ENCODE peak calls at places on chromosome 9, in four cellular contexts. C is IMR-90, U is H1, L is H9. S is an unnamed sample.

GRCh38 chr9:20684865-20685696 is 1.0 kb downstream of the FOCAD start:
- DNase-seq in C (peak), U (no peak), L (no peak), S (no peak)

GRCh38 chr9:103990311-103990710 is 103.8 kb upstream of the SMC2 start:
- DNase-seq in C (no peak), U (no peak), L (no peak), S (no peak)

GRCh38 chr9:89756891-89757537 is 152.2 kb downstream of the GADD45G start:
- DNase-seq in C (no peak), U (no peak), L (no peak), S (no peak)

GRCh38 chr9:73152953-73153352 is 1.3 kb downstream of the ANXA1 start:
- DNase-seq in C (no peak), U (no peak), L (no peak), S (no peak)

GRCh38 chr9:82532504-82532903 is 530.4 kb downstream of the RASEF start:
- DNase-seq in C (peak), U (no peak), L (no peak), S (no peak)

GRCh38 chr9:92342825-92343488 is 17.2 kb downstream of the CENPP start:
- DNase-seq in C (peak), U (no peak), L (no peak), S (no peak)

GRCh38 chr9:16262467-16263261 is 607.8 kb downstream of the BNC2 start:
- DNase-seq in C (peak), U (no peak), L (no peak), S (peak)

GRCh38 chr9:75148551-75148950 is 60.2 kb downstream of the OSTF1 start:
- DNase-seq in C (peak), U (no peak), L (no peak), S (no peak)

GRCh38 chr9:79134654-79135053 is 437.1 kb upstream of the TLE4 start:
- DNase-seq in C (peak), U (peak), L (peak), S (peak)

GRCh38 chr9:77846957-77847574 is 184.5 kb downstream of the GNAQ start:
- DNase-seq in C (peak), U (no peak), L (no peak), S (no peak)

GRCh38 chr9:80550181-80550580 is 978.4 kb downstream of the TLE4 start:
- DNase-seq in C (no peak), U (no peak), L (no peak), S (no peak)

GRCh38 chr9:135120249-135120648 is 32.8 kb downstream of the OLFM1 start:
- DNase-seq in C (no peak), U (no peak), L (no peak), S (no peak)

GRCh38 chr9:20070336-20070735 is 281.5 kb upstream of the SLC24A2 start:
- DNase-seq in C (no peak), U (no peak), L (no peak), S (no peak)

GRCh38 chr9:111399772-111400563 is 69.9 kb upstream of the OR2K2 start:
- DNase-seq in C (peak), U (peak), L (peak), S (peak)

GRCh38 chr9:32304495-32304894 is 79.9 kb upstream of the ACO1 start:
- DNase-seq in C (no peak), U (no peak), L (no peak), S (no peak)

GRCh38 chr9:111945216-111945615 is 48.6 kb downstream of the UGCG start:
- DNase-seq in C (peak), U (no peak), L (no peak), S (no peak)

GRCh38 chr9:101569736-101570501 is 24.9 kb downstream of the PPP3R2 start:
- DNase-seq in C (no peak), U (no peak), L (no peak), S (no peak)

GRCh38 chr9:114908104-114908621 is 22.2 kb downstream of the TNFSF8 start:
- DNase-seq in C (peak), U (no peak), L (peak), S (peak)

GRCh38 chr9:86892576-86892975 is 54.7 kb downstream of the GAS1 start:
- DNase-seq in C (peak), U (no peak), L (no peak), S (peak)

GRCh38 chr9:137167752-137168574 is 1.9 kb downstream of the LRRC26 start:
- DNase-seq in C (no peak), U (peak), L (peak), S (no peak)

GRCh38 chr9:112868956-112869594 is 21.6 kb downstream of the SLC46A2 start:
- DNase-seq in C (no peak), U (no peak), L (no peak), S (no peak)

GRCh38 chr9:2299156-2299842 is 284.2 kb downstream of the SMARCA2 start:
- DNase-seq in C (no peak), U (peak), L (no peak), S (no peak)

GRCh38 chr9:98128316-98128715 is 9.3 kb upstream of the TRIM14 start:
- DNase-seq in C (no peak), U (no peak), L (no peak), S (no peak)

GRCh38 chr9:87089963-87090362 is 142.7 kb upstream of the GAS1 start:
- DNase-seq in C (no peak), U (no peak), L (no peak), S (no peak)

GRCh38 chr9:109910616-109911568 is 130.9 kb downstream of the PALM2AKAP2 start:
- DNase-seq in C (peak), U (no peak), L (no peak), S (no peak)

GRCh38 chr9:95206143-95206542 is 111.4 kb downstream of the FANCC start:
- DNase-seq in C (peak), U (no peak), L (no peak), S (no peak)

GRCh38 chr9:123059472-123060220 is 26.2 kb downstream of the GPR21 start:
- DNase-seq in C (no peak), U (no peak), L (no peak), S (no peak)

GRCh38 chr9:27726244-27727141 is 153.2 kb upstream of the C9orf72 start:
- DNase-seq in C (peak), U (peak), L (peak), S (peak)

GRCh38 chr9:130143974-130144373 is 28.2 kb upstream of the NCS1 start:
- DNase-seq in C (peak), U (no peak), L (no peak), S (no peak)

GRCh38 chr9:89525673-89526374 is 27.9 kb upstream of the SEMA4D start:
- DNase-seq in C (no peak), U (no peak), L (no peak), S (no peak)

GRCh38 chr9:27645166-27645840 is 72.0 kb upstream of the C9orf72 start:
- DNase-seq in C (no peak), U (no peak), L (no peak), S (peak)

GRCh38 chr9:37902131-37902530 is 1.8 kb downstream of the SLC25A51 start:
- DNase-seq in C (no peak), U (no peak), L (no peak), S (no peak)

GRCh38 chr9:128553695-128554094 is 1.3 kb downstream of the SPTAN1 start:
- DNase-seq in C (peak), U (no peak), L (no peak), S (peak)

GRCh38 chr9:128552153-128552743 is at the start of gene SPTAN1:
- DNase-seq in C (peak), U (peak), L (peak), S (peak)

GRCh38 chr9:128551652-128552152 is 685 bp upstream of the SPTAN1 start:
- DNase-seq in C (no peak), U (no peak), L (no peak), S (peak)

GRCh38 chr9:128554155-128554862 is 1.9 kb downstream of the SPTAN1 start:
- DNase-seq in C (peak), U (peak), L (peak), S (peak)

DNA sequence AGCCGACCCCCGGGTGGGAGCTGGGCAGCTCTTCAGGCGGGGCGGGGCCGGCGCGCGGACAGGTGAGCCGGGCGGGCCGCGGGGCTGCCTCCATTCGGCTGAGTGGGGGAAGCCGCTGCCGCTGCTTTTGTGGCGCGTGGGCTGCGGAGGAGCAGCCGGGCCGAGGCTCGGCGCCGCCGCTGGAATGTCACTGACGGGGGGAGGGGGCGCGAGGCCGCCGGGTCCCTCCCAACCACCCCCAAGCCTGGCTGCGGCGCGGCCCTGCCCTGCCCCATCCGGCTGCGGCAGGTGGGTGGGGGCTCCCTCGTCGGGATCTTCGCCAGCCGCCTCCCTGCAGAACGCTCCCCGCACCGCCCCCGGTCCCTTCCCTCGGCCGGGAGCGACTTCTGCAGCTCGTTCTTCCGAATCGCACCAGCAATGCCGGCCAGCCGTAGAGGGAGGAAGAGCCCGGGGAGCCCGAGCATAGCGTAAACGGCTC is 396 bp downstream of the SPTAN1 start:
- DNase-seq in C (no peak), U (peak), L (peak), S (peak)
- H3K23ac ChIP-seq in C (peak), U (no peak), L (no peak), S (no peak)

GRCh38 chr9:127697575-127697974 is 9.2 kb upstream of the CFAP157 start:
- DNase-seq in C (no peak), U (no peak), L (no peak), S (no peak)
- H3K56ac ChIP-seq in C (no peak), U (no peak), L (no peak), S (no peak)

GRCh38 chr9:131236761-131237160 is 39.5 kb downstream of the FAM78A start:
- DNase-seq in C (no peak), U (no peak), L (no peak), S (no peak)

GRCh38 chr9:131238402-131239021 is 37.8 kb downstream of the FAM78A start:
- DNase-seq in C (peak), U (no peak), L (no peak), S (peak)

GRCh38 chr9:131237311-131237710 is 39.0 kb downstream of the FAM78A start:
- DNase-seq in C (no peak), U (no peak), L (no peak), S (no peak)

GRCh38 chr9:131239307-131239975 is 36.9 kb downstream of the FAM78A start:
- DNase-seq in C (no peak), U (no peak), L (no peak), S (no peak)

GRCh38 chr9:131237931-131238401 is 38.3 kb downstream of the FAM78A start:
- DNase-seq in C (peak), U (peak), L (peak), S (peak)
- H3K4ac ChIP-seq in C (peak), U (no peak), L (no peak), S (no peak)

GRCh38 chr9:124708633-124709032 is 62.5 kb downstream of the NR6A1 start:
- DNase-seq in C (peak), U (no peak), L (no peak), S (peak)
- H3K23ac ChIP-seq in C (peak), U (no peak), L (no peak), S (no peak)

GRCh38 chr9:23541976-23542375 is 284.1 kb downstream of the ELAVL2 start:
- DNase-seq in C (no peak), U (no peak), L (no peak), S (no peak)

GRCh38 chr9:23542927-23543326 is 283.1 kb downstream of the ELAVL2 start:
- DNase-seq in C (no peak), U (no peak), L (no peak), S (no peak)

GRCh38 chr9:23543420-23543819 is 282.6 kb downstream of the ELAVL2 start:
- DNase-seq in C (no peak), U (no peak), L (no peak), S (peak)

GRCh38 chr9:23539311-23539710 is 286.7 kb downstream of the ELAVL2 start:
- DNase-seq in C (no peak), U (no peak), L (no peak), S (no peak)

DNA sequence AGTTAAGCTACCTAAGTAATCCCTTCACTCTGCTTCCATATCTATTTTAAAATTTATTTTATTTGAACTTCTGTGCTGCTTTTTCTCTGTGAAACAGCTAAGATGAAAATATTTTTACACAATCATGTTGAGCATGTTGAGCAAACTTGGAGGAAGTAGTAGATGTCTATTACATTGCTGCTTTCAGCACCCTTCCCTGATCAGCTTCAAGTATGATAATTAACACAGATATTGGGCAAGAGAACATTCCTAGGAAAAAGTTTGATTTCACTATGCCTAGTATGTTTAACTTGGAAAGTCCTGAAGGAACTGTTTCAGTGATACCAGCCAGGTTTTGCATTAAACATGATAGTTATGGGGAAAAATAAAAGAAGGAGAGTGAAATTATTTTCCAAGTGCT is 283.6 kb downstream of the ELAVL2 start:
- DNase-seq in C (no peak), U (no peak), L (no peak), S (no peak)
- H3K56ac ChIP-seq in C (no peak), U (no peak), L (no peak), S (no peak)

GRCh38 chr9:133140174-133140505 is 19.1 kb upstream of the RALGDS start:
- DNase-seq in C (no peak), U (no peak), L (no peak), S (no peak)

GRCh38 chr9:133139246-133140173 is 18.5 kb upstream of the RALGDS start:
- DNase-seq in C (no peak), U (no peak), L (no peak), S (no peak)

GRCh38 chr9:133135193-133135745 is 14.2 kb upstream of the RALGDS start:
- DNase-seq in C (peak), U (no peak), L (no peak), S (no peak)

GRCh38 chr9:133140606-133141005 is 19.6 kb upstream of the RALGDS start:
- DNase-seq in C (no peak), U (no peak), L (no peak), S (no peak)

DNA sequence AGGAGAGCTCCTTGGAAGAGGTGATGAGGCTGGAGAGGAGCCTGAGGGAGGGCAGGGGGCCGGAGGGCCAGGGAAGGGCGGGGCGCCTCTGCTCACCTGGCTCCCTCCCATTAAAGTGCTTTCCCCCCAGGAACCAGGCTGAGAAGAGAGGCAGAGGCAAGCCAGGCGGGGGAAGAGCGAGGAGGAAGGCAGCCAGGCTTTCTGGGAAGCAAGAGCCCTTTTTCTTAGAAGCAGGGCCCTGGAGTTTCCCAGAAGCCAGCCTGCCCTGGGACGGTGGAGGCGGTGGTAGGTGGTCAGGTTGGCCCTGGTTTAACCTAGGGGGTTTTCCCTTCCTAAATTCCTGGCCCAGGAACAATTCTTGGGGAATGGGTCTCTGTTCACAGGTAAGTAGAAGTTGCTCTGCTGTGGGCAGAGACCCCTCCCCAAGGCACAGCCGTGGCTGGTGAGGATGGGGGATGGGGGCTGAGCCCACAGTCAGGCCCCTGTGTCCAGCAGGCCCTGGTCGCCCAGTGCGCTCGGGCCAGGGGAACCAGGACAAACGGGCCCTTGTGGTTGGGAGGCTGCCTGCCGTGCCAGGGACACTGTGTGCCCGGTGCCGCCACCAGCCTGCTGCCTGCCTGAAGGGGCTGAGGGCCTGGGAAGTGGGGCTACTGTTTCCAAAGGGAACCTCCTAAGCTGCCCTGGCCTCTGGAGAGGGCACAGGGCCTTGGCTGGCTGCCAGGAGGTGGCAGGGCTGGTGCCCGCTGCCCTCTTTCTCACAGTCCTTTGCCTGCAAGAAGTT is 16.6 kb upstream of the RALGDS start:
- DNase-seq in C (no peak), U (no peak), L (no peak), S (no peak)
- H3K4ac ChIP-seq in C (no peak), U (no peak), L (no peak), S (no peak)

DNA sequence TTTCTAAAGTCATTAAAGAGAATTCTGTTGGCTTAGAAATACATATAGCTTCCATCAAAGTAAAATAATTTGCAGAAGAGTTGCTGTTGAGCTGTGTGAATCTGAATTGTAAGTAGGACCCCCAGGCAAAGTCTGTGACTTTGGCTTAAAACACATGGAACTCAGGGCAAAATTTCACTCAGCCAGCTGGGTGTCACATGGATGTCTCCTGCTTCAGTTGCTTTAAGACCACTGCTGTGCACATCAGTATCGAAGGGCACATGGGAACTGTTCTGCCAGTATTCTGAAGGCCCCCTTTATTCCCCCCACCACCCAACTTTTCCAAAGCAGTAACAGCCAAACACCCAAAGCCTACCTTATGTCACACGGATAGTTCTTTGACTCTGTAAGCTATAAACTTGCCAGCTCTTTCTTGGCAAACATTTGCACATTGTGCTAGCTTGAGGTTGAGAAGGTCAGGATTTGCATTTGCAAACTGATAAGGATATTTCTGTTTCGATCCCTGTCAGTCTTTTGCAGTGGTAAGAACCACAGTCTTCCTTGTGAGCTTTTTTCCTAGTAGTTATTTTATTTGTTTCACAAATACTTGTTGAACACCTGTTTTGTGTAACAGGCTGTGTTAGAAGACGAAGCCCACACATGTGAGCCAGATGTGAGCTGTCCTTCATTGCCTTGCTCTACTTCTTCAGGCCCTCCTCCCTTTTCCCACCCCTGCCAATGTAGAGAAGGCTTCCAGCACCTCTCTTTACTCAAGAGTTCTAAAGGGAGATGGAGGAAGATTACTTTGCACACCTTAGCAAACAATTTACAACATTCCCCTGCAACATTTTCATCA is 326.8 kb upstream of the KLF4 start:
- DNase-seq in C (no peak), U (no peak), L (no peak), S (no peak)
- H3K23ac ChIP-seq in C (no peak), U (no peak), L (no peak), S (no peak)

GRCh38 chr9:96436063-96436455 is 13.9 kb upstream of the HABP4 start:
- DNase-seq in C (no peak), U (no peak), L (no peak), S (no peak)

GRCh38 chr9:96435345-96435744 is 14.6 kb upstream of the HABP4 start:
- DNase-seq in C (no peak), U (no peak), L (no peak), S (no peak)

GRCh38 chr9:96436456-96437126 is 13.4 kb upstream of the HABP4 start:
- DNase-seq in C (no peak), U (no peak), L (no peak), S (no peak)

GRCh38 chr9:96440671-96441199 is 9.2 kb upstream of the HABP4 start:
- DNase-seq in C (no peak), U (no peak), L (no peak), S (no peak)

DNA sequence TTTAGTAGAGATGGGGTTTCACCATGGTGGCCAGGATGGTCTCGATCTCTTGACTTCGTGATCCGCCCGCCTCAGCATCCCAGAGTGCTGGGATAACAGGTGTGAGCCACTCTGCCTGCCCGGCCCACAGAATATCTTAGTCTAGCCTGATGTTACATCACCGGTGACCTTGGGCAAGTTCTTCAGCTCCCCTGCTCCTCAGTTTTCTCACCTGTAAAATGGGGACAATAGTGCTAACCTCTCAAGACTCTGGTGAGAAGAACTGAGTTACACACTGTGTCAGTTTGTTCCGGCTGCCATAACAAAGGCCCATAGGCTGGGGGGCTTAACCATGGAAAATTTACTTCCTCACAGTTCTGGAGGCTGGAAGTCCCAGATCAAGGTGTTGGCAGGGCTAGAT is 12.5 kb upstream of the HABP4 start:
- DNase-seq in C (no peak), U (no peak), L (no peak), S (no peak)
- H3K56ac ChIP-seq in C (no peak), U (no peak), L (no peak), S (no peak)